ENCODE peak calls at places on chromosomes 16 and 17, in eight cellular contexts. P, H, D, C, S, N, I and L are unnamed samples.
A peak's percentile ranks its signal among the peaks of the same experiment; 100 is the strongest.

GRCh38 chr17:74598346-74599022 is 6.4 kb upstream of the CD300LD start:
- DNase-seq in N (no peak), C (no peak), H (no peak), D (no peak), P (no peak), I (no peak), S (no peak), L (no peak)

GRCh38 chr17:58666858-58667267 is 25.0 kb downstream of the TEX14 start:
- DNase-seq in S (no peak), P (peak; percentile 88), D (no peak), C (peak; percentile 20), N (no peak), I (peak; percentile 89), H (no peak), L (peak; percentile 14)

GRCh38 chr17:67431210-67432015 is 54.3 kb downstream of the PITPNC1 start:
- DNase-seq in P (no peak), C (no peak), H (no peak), N (peak; percentile 50), S (no peak), D (peak; percentile 26), I (peak; percentile 81), L (no peak)

GRCh38 chr17:28053044-28053670 is 10.7 kb downstream of the NLK start:
- DNase-seq in N (no peak), I (no peak), P (no peak), D (no peak), H (no peak), S (no peak), C (no peak), L (no peak)

GRCh38 chr17:40317345-40317873 is 8.4 kb downstream of the RARA start:
- DNase-seq in C (no peak), D (peak; percentile 69), N (peak; percentile 87), S (no peak), P (peak; percentile 58), H (no peak), I (peak; percentile 81), L (peak; percentile 43)

GRCh38 chr16:84331998-84332780 is 36.1 kb upstream of the ATP2C2 start:
- DNase-seq in C (no peak), H (no peak), P (no peak), N (no peak), D (no peak), S (no peak), I (no peak), L (no peak)

GRCh38 chr16:67137605-67138004 is 13.2 kb downstream of the B3GNT9 start:
- DNase-seq in H (no peak), S (no peak), I (no peak), D (no peak), P (no peak), N (no peak), C (no peak), L (no peak)

GRCh38 chr16:21164521-21165168 is 6.2 kb downstream of the LDAF1 start:
- DNase-seq in N (no peak), P (no peak), D (no peak), I (no peak), C (no peak), S (no peak), H (no peak), L (no peak)

GRCh38 chr17:48368352-48368751 is 61.7 kb downstream of the SKAP1 start:
- DNase-seq in H (no peak), C (no peak), P (no peak), I (no peak), S (no peak), D (no peak), N (no peak), L (no peak)